ENCODE peak calls at places on chromosomes 12 and 14, in six cellular contexts. G is ovary, F is stomach, M is body of pancreas, V is spleen, Z is A549. Q is an unnamed sample. For H3K4me1, the result is how much of the 10 kb centered on the place peaks cover.

GRCh38 chr12:107632246-107632645 is 53.4 kb upstream of the PWP1 start:
- DNase-seq in M (no peak), Z (no peak), G (no peak), V (no peak), F (no peak), Q (no peak)

GRCh38 chr12:6074979-6075585 is 49.4 kb downstream of the VWF start:
- DNase-seq in Z (no peak), F (peak), M (no peak), G (no peak), V (peak), Q (no peak)

GRCh38 chr14:22660654-22661053 is 16.5 kb upstream of the OR6J1 start:
- DNase-seq in M (no peak), V (no peak), G (no peak), Z (no peak), F (no peak), Q (no peak)

GRCh38 chr12:9721394-9722092 is 11.4 kb downstream of the CLECL1 start:
- DNase-seq in V (no peak), M (no peak), G (no peak), Z (peak), F (no peak), Q (no peak)

GRCh38 chr14:20419404-20419803 is 6.1 kb upstream of the TEP1 start:
- DNase-seq in V (no peak), M (no peak), F (no peak), G (no peak), Z (no peak), Q (no peak)

GRCh38 chr14:96225745-96226151 is 21.1 kb downstream of the BDKRB2 start:
- DNase-seq in G (no peak), F (no peak), M (no peak), V (no peak), Z (no peak), Q (no peak)

GRCh38 chr14:68823434-68824206 is 30.8 kb upstream of the ZFP36L1 start:
- DNase-seq in F (no peak), Z (no peak), V (no peak), G (no peak), M (no peak), Q (no peak)

GRCh38 chr14:78278464-78278863 is 108.3 kb downstream of the NRXN3 start:
- DNase-seq in F (no peak), V (no peak), M (no peak), G (no peak), Z (no peak), Q (no peak)

GRCh38 chr12:82942963-82943362 is 256.3 kb downstream of the TMTC2 start:
- DNase-seq in M (no peak), F (no peak), G (no peak), V (no peak), Z (no peak), Q (peak)

GRCh38 chr12:41943671-41944070 is 201.0 kb downstream of the GXYLT1 start:
- DNase-seq in V (no peak), F (peak), Z (no peak), M (no peak), G (no peak), Q (no peak)

GRCh38 chr12:29711381-29711780 is 72.4 kb downstream of the TMTC1 start:
- DNase-seq in V (no peak), M (no peak), Z (no peak), G (no peak), F (no peak), Q (no peak)

GRCh38 chr12:11741434-11742092 is 92.1 kb downstream of the ETV6 start:
- DNase-seq in M (no peak), V (no peak), Z (no peak), F (no peak), G (no peak), Q (no peak)

GRCh38 chr12:122051231-122051876 is 27.2 kb upstream of the MLXIP start:
- DNase-seq in M (peak), F (no peak), V (no peak), Z (no peak), G (peak), Q (peak)

DNA sequence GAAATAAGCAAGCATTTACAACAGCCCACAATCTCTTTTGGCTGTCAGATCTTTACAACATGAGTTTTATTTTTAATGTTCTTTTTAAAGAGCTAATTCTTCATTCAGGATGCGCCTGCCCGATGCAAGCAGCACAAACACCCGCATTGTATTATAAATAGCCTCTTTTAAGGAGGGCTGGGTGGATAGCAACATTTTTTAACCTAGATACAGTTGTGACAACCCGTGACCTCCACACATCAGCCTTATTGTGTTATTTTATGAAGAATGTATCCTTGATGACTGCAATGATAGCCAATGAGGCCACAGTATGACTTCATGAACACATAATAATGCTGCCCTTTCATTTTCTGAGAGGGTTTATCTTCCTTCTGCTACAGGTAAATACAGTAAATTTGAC is 173.7 kb downstream of the FOXN3 start:
- DNase-seq in M (no peak), F (no peak), V (no peak), Z (no peak), G (no peak), Q (no peak)
- H3K4me1 ChIP-seq in M (under half), F (under half), V (under half), Z (under half), G (under half), Q (under half)

GRCh38 chr12:92145481-92145730 is 240 bp downstream of the BTG1 start:
- DNase-seq in V (no peak), G (no peak), Z (no peak), F (no peak), M (no peak), Q (no peak)

GRCh38 chr12:92143280-92143679 is 2.4 kb downstream of the BTG1 start:
- DNase-seq in Z (no peak), F (no peak), V (no peak), M (no peak), G (no peak), Q (no peak)

GRCh38 chr12:92144045-92144630 is 1.5 kb downstream of the BTG1 start:
- DNase-seq in G (peak), F (peak), V (peak), Z (peak), M (peak), Q (peak)

GRCh38 chr12:92145731-92146496 is at the start of gene BTG1:
- DNase-seq in Z (peak), G (peak), M (peak), V (peak), F (peak), Q (peak)

GRCh38 chr12:92144631-92145480 is 790 bp downstream of the BTG1 start:
- DNase-seq in Z (no peak), F (peak), M (peak), V (peak), G (peak), Q (peak)
- TF ChIP-seq POLR2A in Z (peak), F (peak), M (peak), V (peak), G (no peak), Q (peak)

GRCh38 chr14:103782376-103782775 is 65.0 kb downstream of the PPP1R13B start:
- DNase-seq in M (no peak), F (no peak), Z (no peak), G (no peak), V (no peak), Q (no peak)
- H3K27ac ChIP-seq in M (no peak), F (no peak), Z (no peak), G (no peak), V (no peak), Q (no peak)

DNA sequence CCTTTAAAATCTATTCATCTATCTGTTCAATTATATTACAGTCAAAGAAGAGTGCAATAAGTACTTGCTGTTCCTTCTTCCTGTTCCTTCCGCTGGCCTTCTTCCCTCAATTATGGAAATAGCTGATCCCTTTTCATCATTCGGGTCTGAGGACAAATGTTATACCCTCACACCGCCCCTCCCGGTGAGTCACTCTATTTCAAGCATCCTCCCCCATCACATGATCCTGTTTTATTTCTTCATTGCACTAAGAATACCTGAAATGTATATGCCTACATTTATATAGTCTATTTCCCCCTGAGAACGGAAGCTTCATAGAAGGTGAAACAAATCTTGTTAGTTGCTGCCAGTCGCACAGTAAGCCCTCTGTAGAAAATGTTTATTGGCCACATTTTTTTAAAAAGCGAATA is 2.5 kb downstream of the SLC38A1 start:
- DNase-seq in M (no peak), V (no peak), G (no peak), Z (peak), F (no peak), Q (no peak)
- H3K4me1 ChIP-seq in M (under half), V (half or more), G (under half), Z (half or more), F (half or more), Q (half or more)

GRCh38 chr14:52553002-52553670 is 500 bp downstream of the GPR137C start:
- DNase-seq in V (peak), G (peak), M (peak), Z (no peak), F (peak), Q (peak)
- TF ChIP-seq POLR2A in V (no peak), G (no peak), M (no peak), Z (no peak), F (no peak), Q (peak)

Q was measured in thyroid gland.